ENCODE peak calls at places on chromosomes 16 and 17, in six cellular contexts. One of them, this sample, is unnamed.

GRCh38 chr16:55832788-55833583 is at the start of gene CES1:
- DNase-seq in activated CD4-positive, CD25-positive, alpha-beta regulatory T cell: no peak
- DNase-seq in testis: peak
- DNase-seq in ACHN: no peak
- DNase-seq in SK-MEL-5: no peak
- DNase-seq in activated effector memory CD4-positive, alpha-beta T cell treated with anti-CD3 and anti-CD28 coated beads, Interleukin-2, amount 50 U/mL, for 16 hours: peak
- DNase-seq in this sample: no peak

GRCh38 chr17:60720763-60721531 is 43.3 kb downstream of the BCAS3 start:
- DNase-seq in activated CD4-positive, CD25-positive, alpha-beta regulatory T cell: peak
- DNase-seq in testis: peak
- DNase-seq in ACHN: peak
- DNase-seq in SK-MEL-5: peak
- DNase-seq in activated effector memory CD4-positive, alpha-beta T cell treated with anti-CD3 and anti-CD28 coated beads, Interleukin-2, amount 50 U/mL, for 16 hours: no peak
- DNase-seq in this sample: peak

GRCh38 chr17:9024497-9024896 is 3.2 kb downstream of the NTN1 start:
- DNase-seq in activated CD4-positive, CD25-positive, alpha-beta regulatory T cell: no peak
- DNase-seq in testis: no peak
- DNase-seq in ACHN: no peak
- DNase-seq in SK-MEL-5: no peak
- DNase-seq in activated effector memory CD4-positive, alpha-beta T cell treated with anti-CD3 and anti-CD28 coated beads, Interleukin-2, amount 50 U/mL, for 16 hours: peak
- DNase-seq in this sample: no peak

GRCh38 chr16:65657556-65657955 is 535.7 kb upstream of the CDH11 start:
- DNase-seq in activated CD4-positive, CD25-positive, alpha-beta regulatory T cell: no peak
- DNase-seq in testis: no peak
- DNase-seq in ACHN: no peak
- DNase-seq in SK-MEL-5: no peak
- DNase-seq in activated effector memory CD4-positive, alpha-beta T cell treated with anti-CD3 and anti-CD28 coated beads, Interleukin-2, amount 50 U/mL, for 16 hours: no peak
- DNase-seq in this sample: no peak

GRCh38 chr17:83053021-83053778 is 26.2 kb upstream of the METRNL start:
- DNase-seq in activated CD4-positive, CD25-positive, alpha-beta regulatory T cell: no peak
- DNase-seq in testis: peak
- DNase-seq in ACHN: no peak
- DNase-seq in SK-MEL-5: no peak
- DNase-seq in activated effector memory CD4-positive, alpha-beta T cell treated with anti-CD3 and anti-CD28 coated beads, Interleukin-2, amount 50 U/mL, for 16 hours: peak
- DNase-seq in this sample: peak

GRCh38 chr17:60093694-60094093 is 15.0 kb upstream of the HEATR6 start:
- DNase-seq in activated CD4-positive, CD25-positive, alpha-beta regulatory T cell: no peak
- DNase-seq in testis: no peak
- DNase-seq in ACHN: no peak
- DNase-seq in SK-MEL-5: no peak
- DNase-seq in activated effector memory CD4-positive, alpha-beta T cell treated with anti-CD3 and anti-CD28 coated beads, Interleukin-2, amount 50 U/mL, for 16 hours: no peak
- DNase-seq in this sample: no peak

GRCh38 chr17:66689192-66689591 is 145.7 kb upstream of the CACNG5 start:
- DNase-seq in activated CD4-positive, CD25-positive, alpha-beta regulatory T cell: no peak
- DNase-seq in testis: no peak
- DNase-seq in ACHN: no peak
- DNase-seq in SK-MEL-5: peak
- DNase-seq in activated effector memory CD4-positive, alpha-beta T cell treated with anti-CD3 and anti-CD28 coated beads, Interleukin-2, amount 50 U/mL, for 16 hours: no peak
- DNase-seq in this sample: no peak

GRCh38 chr16:86214326-86215232 is 295.7 kb upstream of the FOXF1 start:
- DNase-seq in activated CD4-positive, CD25-positive, alpha-beta regulatory T cell: no peak
- DNase-seq in testis: peak
- DNase-seq in ACHN: no peak
- DNase-seq in SK-MEL-5: no peak
- DNase-seq in activated effector memory CD4-positive, alpha-beta T cell treated with anti-CD3 and anti-CD28 coated beads, Interleukin-2, amount 50 U/mL, for 16 hours: no peak
- DNase-seq in this sample: no peak

GRCh38 chr16:3149630-3150345 is 15.0 kb downstream of the ZNF213 start:
- DNase-seq in activated CD4-positive, CD25-positive, alpha-beta regulatory T cell: no peak
- DNase-seq in testis: peak
- DNase-seq in ACHN: peak
- DNase-seq in SK-MEL-5: peak
- DNase-seq in activated effector memory CD4-positive, alpha-beta T cell treated with anti-CD3 and anti-CD28 coated beads, Interleukin-2, amount 50 U/mL, for 16 hours: peak
- DNase-seq in this sample: peak

GRCh38 chr16:67636713-67637112 is 8.2 kb upstream of the CARMIL2 start:
- DNase-seq in activated CD4-positive, CD25-positive, alpha-beta regulatory T cell: no peak
- DNase-seq in testis: no peak
- DNase-seq in ACHN: no peak
- DNase-seq in SK-MEL-5: no peak
- DNase-seq in activated effector memory CD4-positive, alpha-beta T cell treated with anti-CD3 and anti-CD28 coated beads, Interleukin-2, amount 50 U/mL, for 16 hours: peak
- DNase-seq in this sample: no peak

GRCh38 chr17:79631640-79632431 is 21.0 kb upstream of the RBFOX3 start:
- DNase-seq in activated CD4-positive, CD25-positive, alpha-beta regulatory T cell: no peak
- DNase-seq in testis: peak
- DNase-seq in ACHN: no peak
- DNase-seq in SK-MEL-5: no peak
- DNase-seq in activated effector memory CD4-positive, alpha-beta T cell treated with anti-CD3 and anti-CD28 coated beads, Interleukin-2, amount 50 U/mL, for 16 hours: peak
- DNase-seq in this sample: peak

GRCh38 chr16:27515874-27516353 is 33.8 kb downstream of the GTF3C1 start:
- DNase-seq in activated CD4-positive, CD25-positive, alpha-beta regulatory T cell: no peak
- DNase-seq in testis: peak
- DNase-seq in ACHN: peak
- DNase-seq in SK-MEL-5: peak
- DNase-seq in activated effector memory CD4-positive, alpha-beta T cell treated with anti-CD3 and anti-CD28 coated beads, Interleukin-2, amount 50 U/mL, for 16 hours: no peak
- DNase-seq in this sample: no peak